ENCODE peak calls at places on chromosomes 2 and 18, in five cellular contexts. M, O, Z, S and X are unnamed samples.

GRCh38 chr18:28816155-28816554 is 639.2 kb upstream of the CDH2 start:
- DNase-seq in O (no peak), S (no peak), Z (no peak), M (no peak), X (no peak)

GRCh38 chr2:61993422-61994024 is 88.0 kb downstream of the COMMD1 start:
- DNase-seq in M (no peak), O (peak), S (no peak), Z (peak), X (no peak)

GRCh38 chr2:127700527-127701192 is 637 bp upstream of the SFT2D3 start:
- DNase-seq in S (no peak), M (no peak), O (no peak), Z (no peak), X (no peak)

GRCh38 chr2:170493698-170494097 is 221.4 kb upstream of the SP5 start:
- DNase-seq in O (no peak), S (no peak), Z (peak), M (no peak), X (no peak)

GRCh38 chr2:29603341-29603740 is 318.0 kb downstream of the ALK start:
- DNase-seq in S (no peak), O (no peak), Z (no peak), M (no peak), X (no peak)

GRCh38 chr2:74670263-74670662 is 16.2 kb downstream of the SEMA4F start:
- DNase-seq in S (no peak), O (no peak), M (no peak), Z (no peak), X (no peak)

GRCh38 chr2:10371441-10372194 is 68.9 kb downstream of the HPCAL1 start:
- DNase-seq in O (no peak), M (no peak), Z (no peak), S (no peak), X (no peak)

GRCh38 chr2:47405757-47406156 is 2.8 kb downstream of the MSH2 start:
- DNase-seq in O (no peak), S (no peak), M (no peak), Z (no peak), X (no peak)

GRCh38 chr2:230942371-230942770 is 17.3 kb upstream of the GPR55 start:
- DNase-seq in S (no peak), Z (no peak), M (no peak), O (no peak), X (peak)

GRCh38 chr2:56741601-56742102 is 557.9 kb downstream of the CCDC85A start:
- DNase-seq in S (peak), O (peak), M (no peak), Z (peak), X (peak)

GRCh38 chr2:27871805-27872204 is 18.4 kb downstream of the RBKS start:
- DNase-seq in Z (no peak), O (no peak), S (no peak), M (no peak), X (no peak)

GRCh38 chr2:19255481-19255880 is 102.9 kb downstream of the OSR1 start:
- DNase-seq in Z (no peak), O (no peak), S (no peak), M (no peak), X (no peak)

GRCh38 chr2:144692661-144693060 is 172.7 kb upstream of the ZEB2 start:
- DNase-seq in Z (no peak), S (no peak), M (no peak), O (no peak), X (no peak)

GRCh38 chr2:186339716-186340115 is 146.3 kb upstream of the ZC3H15 start:
- DNase-seq in Z (peak), S (no peak), O (no peak), M (no peak), X (no peak)

GRCh38 chr2:99806758-99807157 is 316.9 kb upstream of the REV1 start:
- DNase-seq in O (no peak), Z (peak), S (no peak), M (no peak), X (no peak)

GRCh38 chr2:205293559-205293958 is 388.7 kb upstream of the NRP2 start:
- DNase-seq in O (no peak), M (no peak), S (no peak), Z (no peak), X (no peak)

GRCh38 chr2:73892631-73893329 is at the start of gene ACTG2:
- DNase-seq in M (no peak), S (peak), Z (peak), O (no peak), X (peak)

GRCh38 chr18:50192903-50193795 is 1.8 kb downstream of the MYO5B start:
- DNase-seq in Z (no peak), O (no peak), M (no peak), S (no peak), X (no peak)

GRCh38 chr2:129024796-129025195 is 706.1 kb upstream of the HS6ST1 start:
- DNase-seq in O (no peak), M (no peak), S (no peak), Z (no peak), X (no peak)

GRCh38 chr2:216408426-216409315 is 3.6 kb upstream of the SMARCAL1 start:
- DNase-seq in Z (no peak), S (no peak), M (no peak), O (no peak), X (no peak)

GRCh38 chr2:232480201-232481190 is 7.1 kb downstream of the ECEL1 start:
- DNase-seq in O (no peak), S (peak), Z (no peak), M (no peak), X (no peak)

GRCh38 chr2:11866358-11867335 is 120.2 kb downstream of the LPIN1 start:
- DNase-seq in O (no peak), M (no peak), Z (no peak), S (no peak), X (peak)

GRCh38 chr2:194826241-194826640 is 830.8 kb upstream of the SLC39A10 start:
- DNase-seq in O (no peak), S (no peak), Z (peak), M (no peak), X (no peak)

GRCh38 chr2:70895249-70895648 is 40.5 kb upstream of the ATP6V1B1 start:
- DNase-seq in O (no peak), Z (no peak), S (no peak), M (no peak), X (no peak)

GRCh38 chr2:85801871-85802270 is 48.1 kb downstream of the ATOH8 start:
- DNase-seq in O (no peak), M (no peak), Z (no peak), S (no peak), X (peak)

GRCh38 chr2:196563876-196564275 is 75.6 kb upstream of the CCDC150 start:
- DNase-seq in Z (no peak), M (no peak), S (no peak), O (no peak), X (no peak)

GRCh38 chr18:73683618-73684238 is 463.9 kb downstream of the FBXO15 start:
- DNase-seq in O (no peak), Z (no peak), S (no peak), M (no peak), X (no peak)

GRCh38 chr2:216292886-216293291 is 79.4 kb downstream of the MARCHF4 start:
- DNase-seq in O (no peak), S (no peak), M (no peak), Z (no peak), X (no peak)

GRCh38 chr2:236674238-236674637 is 104.6 kb downstream of the ACKR3 start:
- DNase-seq in O (no peak), Z (no peak), M (no peak), S (no peak), X (peak)

GRCh38 chr2:7703523-7704144 is 786.4 kb downstream of the RNF144A start:
- DNase-seq in M (no peak), S (no peak), Z (no peak), O (no peak), X (no peak)

GRCh38 chr2:122061206-122061605 is 305.8 kb downstream of the TSN start:
- DNase-seq in O (no peak), M (no peak), Z (no peak), S (no peak), X (no peak)

GRCh38 chr2:9087151-9087681 is 83.7 kb upstream of the MBOAT2 start:
- DNase-seq in O (no peak), Z (peak), M (no peak), S (no peak), X (no peak)

GRCh38 chr2:15359716-15360531 is 201.2 kb downstream of the NBAS start:
- DNase-seq in O (peak), Z (peak), S (no peak), M (no peak), X (no peak)

GRCh38 chr2:66537001-66537400 is 102.1 kb downstream of the MEIS1 start:
- DNase-seq in M (no peak), Z (peak), S (no peak), O (no peak), X (no peak)

GRCh38 chr2:206143451-206143850 is 15.8 kb downstream of the NDUFS1 start:
- DNase-seq in O (no peak), M (no peak), Z (no peak), S (no peak), X (no peak)

GRCh38 chr2:131105156-131105949 is at the start of gene PLEKHB2:
- DNase-seq in Z (peak), O (peak), M (peak), S (peak), X (peak)
- TF ChIP-seq CTCF in Z (peak), O (peak), M (peak), S (no peak), X (no peak)

GRCh38 chr2:217858519-217859466 is 144.0 kb downstream of the TNS1 start:
- DNase-seq in O (no peak), M (peak), S (peak), Z (peak), X (peak)
- H3K4me3 ChIP-seq in O (no peak), M (peak), S (peak), Z (no peak), X (peak)

GRCh38 chr18:36420826-36421225 is 123.3 kb downstream of the FHOD3 start:
- DNase-seq in O (no peak), Z (peak), M (no peak), S (no peak), X (no peak)

GRCh38 chr18:36415606-36416005 is 118.1 kb downstream of the FHOD3 start:
- DNase-seq in S (no peak), O (no peak), Z (no peak), M (no peak), X (no peak)

GRCh38 chr18:36424741-36425142 is 127.2 kb downstream of the FHOD3 start:
- DNase-seq in M (no peak), O (no peak), S (no peak), Z (no peak), X (no peak)

GRCh38 chr18:36419188-36419912 is 121.8 kb downstream of the FHOD3 start:
- DNase-seq in O (peak), S (no peak), Z (no peak), M (no peak), X (no peak)

DNA sequence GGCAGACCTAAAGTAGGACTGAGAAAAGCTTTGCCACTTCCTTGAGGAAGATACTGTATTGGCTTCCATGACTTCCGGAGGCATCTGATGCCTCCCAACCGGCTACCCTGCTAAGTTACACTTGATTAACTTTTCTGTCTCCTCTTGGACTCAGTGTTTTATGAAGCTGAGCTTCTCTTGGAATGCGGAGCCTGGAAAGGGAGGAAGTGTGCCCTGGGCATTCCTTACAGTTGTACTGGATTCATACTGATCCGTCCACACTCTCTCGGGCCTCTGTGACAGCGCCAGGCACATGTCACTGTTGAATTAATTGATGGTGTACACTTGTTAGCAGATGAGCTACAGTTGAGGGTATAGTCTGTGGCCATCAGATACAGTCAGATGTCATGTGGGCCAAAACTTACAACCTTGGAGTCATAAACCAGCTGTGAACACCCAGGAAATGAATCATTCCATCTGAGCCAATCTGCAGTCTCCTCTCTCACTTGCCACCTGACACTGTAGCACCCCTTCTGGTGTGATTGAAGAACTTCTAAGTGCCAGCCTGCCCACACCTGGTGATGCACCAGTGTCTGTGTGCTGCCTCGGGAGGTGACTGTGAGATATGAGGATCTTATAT is 122.5 kb downstream of the FHOD3 start:
- DNase-seq in O (no peak), S (no peak), M (no peak), Z (no peak), X (no peak)
- TF ChIP-seq CTCF in O (no peak), S (no peak), M (no peak), Z (no peak), X (no peak)

DNA sequence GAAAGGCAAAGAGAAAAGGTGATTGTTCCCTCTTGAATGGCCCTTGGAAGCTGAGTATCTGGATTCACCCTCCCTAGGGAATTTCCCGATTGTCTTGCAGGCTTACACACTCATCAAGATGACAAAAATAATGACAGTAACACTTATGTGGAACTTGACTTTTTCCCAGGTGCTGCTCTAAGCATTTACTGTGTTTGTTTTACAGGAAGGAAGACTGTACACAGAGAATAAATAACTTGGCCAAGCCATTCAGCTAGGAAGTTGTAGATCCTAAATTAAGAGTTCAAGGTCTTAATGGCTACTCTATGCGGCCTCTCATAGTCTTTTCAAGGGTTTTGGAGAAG is 536 bp upstream of the DPP4 start:
- DNase-seq in S (no peak), O (no peak), M (no peak), Z (no peak), X (no peak)
- H3K4me3 ChIP-seq in S (peak), O (peak), M (peak), Z (peak), X (peak)

DNA sequence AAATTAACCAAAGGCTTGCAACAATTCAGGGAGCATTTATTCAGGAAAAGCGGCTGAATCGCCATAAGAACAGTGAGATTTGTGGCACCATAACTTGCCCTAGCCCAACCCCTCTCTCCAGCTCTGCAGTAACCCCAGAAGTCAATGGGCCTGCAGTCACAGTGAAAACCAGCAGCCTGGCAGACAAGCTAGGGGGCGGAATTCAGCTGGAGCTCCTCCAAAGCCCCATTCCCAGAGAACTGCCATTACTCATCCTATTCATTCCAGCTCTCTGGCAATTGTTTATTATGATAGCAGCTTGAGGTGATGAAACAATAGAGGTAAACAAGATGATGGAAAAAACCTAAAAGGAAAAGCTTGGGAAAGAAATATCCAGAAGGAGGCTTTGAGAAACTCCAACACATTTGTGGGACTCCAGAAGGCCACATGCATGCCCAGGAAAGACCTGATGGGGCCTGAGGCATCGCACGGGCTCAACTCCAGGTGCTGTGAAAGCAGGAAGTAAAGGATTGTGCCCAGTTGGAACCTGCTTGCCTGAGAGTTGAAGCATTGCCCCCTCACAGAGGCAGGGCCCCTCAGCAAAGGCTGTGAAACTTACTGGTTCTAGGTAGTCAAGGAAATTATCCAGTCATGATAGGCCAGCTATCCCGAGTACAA is 126.8 kb downstream of the TWIST2 start:
- DNase-seq in S (peak), Z (peak), M (no peak), O (peak), X (peak)
- TF ChIP-seq CTCF in S (no peak), Z (peak), M (no peak), O (peak), X (no peak)

DNA sequence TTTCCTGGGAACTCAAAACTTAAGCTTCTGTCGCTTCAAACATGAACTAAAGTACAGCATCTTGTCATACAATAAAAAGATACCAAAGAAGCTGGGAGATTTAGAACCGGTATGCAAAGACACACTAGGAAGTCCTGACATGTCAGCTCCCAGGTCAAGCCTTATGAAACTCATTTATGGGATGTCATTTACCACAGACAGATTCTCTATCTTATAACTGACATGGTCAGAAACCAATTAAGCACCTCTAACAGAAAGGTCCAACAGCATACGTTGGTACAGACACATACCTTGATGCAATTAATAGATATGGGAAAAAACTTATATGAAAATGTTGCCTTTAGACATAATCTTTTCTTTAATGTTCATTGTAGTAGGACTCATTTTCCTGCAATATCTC is 169.0 kb downstream of the SRBD1 start:
- DNase-seq in Z (no peak), O (no peak), M (no peak), S (no peak), X (no peak)
- H3K4me3 ChIP-seq in Z (no peak), O (no peak), M (no peak), S (no peak), X (no peak)

DNA sequence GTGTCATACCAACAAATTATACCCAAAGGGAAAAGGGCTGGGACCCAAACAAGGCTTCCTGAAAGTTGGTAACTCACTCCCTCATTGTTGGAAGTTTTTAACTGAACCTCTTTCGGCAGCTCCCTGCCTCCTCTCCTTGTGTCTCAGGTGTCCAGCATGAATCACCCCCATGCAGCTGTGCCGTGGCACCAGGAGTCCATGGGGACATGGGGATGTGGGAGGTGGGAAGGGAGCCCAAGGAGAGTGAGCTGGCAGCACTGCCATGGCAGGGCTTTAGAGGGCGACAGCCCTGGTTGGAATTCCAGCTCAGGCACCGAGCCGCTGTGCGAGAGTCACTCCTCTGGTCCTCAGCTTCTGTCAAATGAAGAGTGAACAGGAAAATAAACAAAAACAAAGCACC is 12.5 kb upstream of the GYPC start:
- DNase-seq in Z (no peak), S (no peak), M (no peak), O (no peak), X (peak)
- TF ChIP-seq CTCF in Z (no peak), S (no peak), M (no peak), O (no peak), X (no peak)

GRCh38 chr2:218897394-218898108 is 16.9 kb downstream of the WNT10A start:
- DNase-seq in M (no peak), Z (no peak), O (no peak), S (no peak), X (no peak)
- H3K4me3 ChIP-seq in M (peak), Z (no peak), O (no peak), S (no peak), X (peak)

DNA sequence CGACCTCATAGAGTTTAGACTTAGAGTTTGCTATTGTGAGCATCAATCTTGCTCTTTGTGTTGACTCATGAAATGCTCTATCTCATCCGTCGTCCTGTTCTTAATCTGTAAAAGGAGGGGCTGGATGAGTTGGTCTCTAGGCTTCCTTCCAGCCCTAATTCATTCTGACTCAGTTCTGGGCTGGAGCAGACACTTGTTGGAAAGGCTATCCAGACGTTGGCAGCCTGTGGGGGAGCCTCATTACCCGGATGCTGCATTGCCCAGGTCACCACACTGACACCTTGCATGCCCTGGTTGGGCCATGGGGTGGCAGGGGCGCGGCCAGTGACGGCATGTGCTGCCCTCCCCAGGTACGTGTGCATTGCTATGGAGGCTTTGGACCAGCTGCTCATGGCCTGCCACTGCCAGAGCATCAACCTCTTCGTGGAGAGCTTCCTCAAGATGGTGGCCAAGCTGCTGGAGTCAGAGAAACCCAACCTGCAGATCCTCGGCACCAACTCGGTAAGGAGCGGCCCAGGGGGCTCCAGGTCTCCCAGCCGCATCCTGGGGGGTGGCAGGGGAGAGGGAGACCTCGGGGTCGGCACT is 61.5 kb downstream of the EFR3B start:
- DNase-seq in O (no peak), S (peak), Z (peak), M (no peak), X (no peak)
- TF ChIP-seq CTCF in O (no peak), S (no peak), Z (no peak), M (no peak), X (no peak)